ENCODE peak calls at places on chromosomes 13 and 19, in five cellular contexts. D is HepG2, B is GM12892, M is GM12878, E is H1. W is an unnamed sample.

GRCh38 chr13:64206430-64207225 is 2791.0 kb upstream of the PCDH20 start:
- DNase-seq in D (no peak), B (no peak), M (no peak), E (no peak), W (no peak)

GRCh38 chr13:64130170-64130569 is 2714.5 kb upstream of the PCDH20 start:
- DNase-seq in D (no peak), B (no peak), M (no peak), E (no peak), W (no peak)

GRCh38 chr19:35168261-35168660 is 13.7 kb downstream of the FXYD5 start:
- DNase-seq in D (no peak), B (no peak), M (no peak), E (no peak), W (no peak)

GRCh38 chr13:93226623-93227279 is at the start of gene GPC6:
- DNase-seq in D (peak; percentile 79), B (no peak), M (no peak), E (no peak), W (no peak)

GRCh38 chr13:95385808-95386207 is 84.6 kb upstream of the ABCC4 start:
- DNase-seq in D (no peak), B (no peak), M (no peak), E (no peak), W (no peak)

GRCh38 chr19:1410136-1410786 is 2.9 kb downstream of the DAZAP1 start:
- DNase-seq in D (no peak), B (no peak), M (no peak), E (no peak), W (no peak)

GRCh38 chr13:112954488-112955270 is 14.3 kb upstream of the MCF2L start:
- DNase-seq in D (no peak), B (no peak), M (no peak), E (no peak), W (no peak)

GRCh38 chr13:105908581-105908980 is 626.9 kb downstream of the EFNB2 start:
- DNase-seq in D (no peak), B (no peak), M (no peak), E (no peak), W (no peak)

GRCh38 chr13:76266566-76266965 is 619.6 kb downstream of the KCTD12 start:
- DNase-seq in D (no peak), B (no peak), M (no peak), E (no peak), W (no peak)

DNA sequence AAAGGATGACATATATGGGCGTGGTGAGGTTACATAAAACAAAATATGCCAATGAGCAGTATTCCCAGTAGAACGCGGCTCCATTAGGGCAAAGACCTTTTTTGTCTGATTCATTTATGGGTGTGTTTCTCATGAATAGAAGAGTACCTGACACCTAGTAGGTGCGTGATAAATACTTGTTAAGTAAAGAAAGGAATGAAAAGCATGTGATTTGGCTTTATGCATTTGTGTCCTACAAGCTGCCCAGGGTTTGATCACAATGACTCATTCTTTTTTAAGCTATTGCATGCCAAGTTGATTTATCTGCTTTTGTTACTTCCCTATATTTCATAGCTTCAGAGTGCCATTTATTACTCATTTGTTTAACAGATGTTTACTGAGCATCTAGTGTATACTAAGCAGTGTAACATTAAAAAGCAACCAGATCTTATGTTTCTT is 19.1 kb upstream of the KCTD4 start:
- DNase-seq in D (no peak), B (no peak), M (no peak), E (no peak), W (no peak)
- TF ChIP-seq TAF1 in D (no peak), B (no peak), M (no peak), E (no peak), W (no peak)

DNA sequence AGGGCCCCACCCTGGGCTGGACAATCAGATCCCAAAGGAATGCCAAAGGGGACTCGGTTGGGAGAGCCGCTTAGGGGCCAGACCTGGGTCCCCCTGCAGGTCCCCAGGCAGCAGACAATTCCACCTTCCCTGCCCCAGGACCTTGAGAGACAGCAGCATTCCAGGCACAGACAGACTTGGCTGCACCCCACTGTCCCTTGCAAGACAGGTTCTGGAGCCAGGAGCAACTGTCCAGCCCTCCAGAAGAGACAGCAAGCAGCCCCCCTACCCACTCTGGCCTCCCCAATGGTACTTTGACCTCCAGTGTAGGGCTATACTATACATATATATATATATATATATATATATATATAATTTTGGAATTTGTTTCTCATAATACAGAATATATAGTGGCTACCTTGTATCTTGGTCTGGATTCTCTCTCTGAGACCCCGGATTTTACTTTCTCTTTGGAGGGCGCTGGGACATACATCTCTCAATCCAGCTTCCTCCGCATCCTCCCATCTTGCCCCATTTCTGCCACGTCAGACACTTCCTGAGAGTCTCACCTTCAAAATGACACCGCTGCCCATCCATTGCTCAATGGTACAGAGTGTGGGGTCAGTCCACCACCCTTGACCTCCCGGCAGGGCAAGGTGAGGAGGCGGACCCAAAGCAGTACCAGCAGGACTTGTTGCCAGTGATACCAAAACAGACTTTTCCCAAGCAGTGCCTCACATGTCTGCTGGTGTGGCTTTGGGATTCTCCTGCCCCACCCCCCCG is 12.7 kb downstream of the SMIM24 start:
- DNase-seq in D (no peak), B (no peak), M (no peak), E (no peak), W (no peak)
- TF ChIP-seq POLR2A in D (no peak), B (no peak), M (no peak), E (no peak), W (no peak)

DNA sequence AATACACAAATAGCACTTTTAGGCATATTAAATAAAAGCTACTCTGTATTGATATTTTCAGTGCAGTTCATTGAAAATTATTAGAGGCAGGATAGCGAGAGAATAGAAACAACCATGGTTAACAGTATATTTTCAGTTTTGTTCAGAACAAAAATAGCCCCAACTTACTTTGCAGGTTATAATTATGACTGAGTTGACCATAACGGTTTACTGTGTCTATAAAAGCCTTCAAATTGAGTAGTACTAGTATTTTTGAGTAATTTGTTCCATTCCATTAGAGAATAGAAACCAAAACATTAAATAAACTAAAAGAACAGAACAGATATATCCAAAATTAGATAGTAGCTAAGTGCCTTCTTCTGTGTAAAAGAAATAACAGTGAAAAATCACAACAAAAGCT is 1108.4 kb upstream of the PCDH20 start:
- DNase-seq in D (no peak), B (no peak), M (peak; percentile 30), E (no peak), W (no peak)
- TF ChIP-seq TAF1 in D (no peak), B (no peak), M (no peak), E (no peak), W (no peak)

GRCh38 chr13:99868767-99869166 is 102.8 kb downstream of the ZIC5 start:
- DNase-seq in D (no peak), B (no peak), M (no peak), E (no peak), W (no peak)
- TF ChIP-seq POLR2A in D (no peak), B (no peak), M (no peak), E (no peak), W (no peak)

GRCh38 chr19:33799507-33799906 is 2.8 kb downstream of the KCTD15 start:
- DNase-seq in D (no peak), B (no peak), M (no peak), E (no peak), W (no peak)
- TF ChIP-seq TAF1 in D (no peak), B (no peak), M (no peak), E (no peak), W (no peak)

GRCh38 chr19:9768175-9769112 is at the start of gene ZNF846:
- DNase-seq in D (peak; percentile 92), B (peak; percentile 94), M (peak; percentile 80), E (peak; percentile 93), W (peak; percentile 93)
- TF ChIP-seq POLR2A in D (peak; percentile 79), B (peak; percentile 76), M (peak; percentile 86), E (peak; percentile 89), W (peak; percentile 80)

GRCh38 chr19:30781519-30781918 is 409.3 kb downstream of the ZNF536 start:
- DNase-seq in D (no peak), B (no peak), M (no peak), E (no peak), W (no peak)
- TF ChIP-seq TAF1 in D (no peak), B (no peak), M (no peak), E (no peak), W (no peak)